ENCODE peak calls at places on chromosomes 12 and 14, in seven cellular contexts. S is K562, Z is A549, A is Peyer's patch, L is IMR-90, Q is body of pancreas, N is spleen. C is an unnamed sample.
A peak's percentile ranks its signal among the peaks of the same experiment; 100 is the strongest.

GRCh38 chr12:116116650-116117424 is 160.7 kb downstream of the MED13L start:
- DNase-seq in Z (no peak), L (no peak), Q (no peak), S (no peak), A (no peak), N (no peak), C (no peak)

GRCh38 chr12:32201096-32201495 is 94.4 kb downstream of the BICD1 start:
- DNase-seq in Z (no peak), A (no peak), N (no peak), S (no peak), Q (no peak), L (no peak), C (no peak)

GRCh38 chr12:3770891-3771290 is 18.0 kb upstream of the CRACR2A start:
- DNase-seq in A (no peak), Z (no peak), S (no peak), N (no peak), L (peak; percentile 61), Q (no peak), C (no peak)

GRCh38 chr12:26359576-26359975 is 164.2 kb downstream of the SSPN start:
- DNase-seq in N (no peak), A (no peak), L (no peak), Z (no peak), Q (no peak), S (no peak), C (no peak)

GRCh38 chr14:84969501-84969900 is 560.4 kb upstream of the FLRT2 start:
- DNase-seq in A (no peak), N (no peak), Z (no peak), L (no peak), Q (no peak), S (no peak), C (no peak)

GRCh38 chr14:96424104-96424989 is 32.4 kb downstream of the AK7 start:
- DNase-seq in Z (peak; percentile 57), A (peak; percentile 58), Q (peak; percentile 33), S (peak; percentile 32), L (peak; percentile 74), N (peak; percentile 83), C (no peak)

GRCh38 chr12:52454411-52455201 is 2.7 kb upstream of the KRT6B start:
- DNase-seq in A (no peak), Z (no peak), Q (no peak), N (no peak), S (no peak), L (no peak), C (no peak)

GRCh38 chr12:53186745-53187144 is 6.0 kb upstream of the CSAD start:
- DNase-seq in Q (no peak), L (no peak), S (no peak), A (no peak), Z (no peak), N (no peak), C (no peak)

GRCh38 chr12:110856517-110856916 is 9.7 kb downstream of the CCDC63 start:
- DNase-seq in Q (no peak), N (no peak), S (no peak), L (no peak), Z (no peak), A (no peak), C (no peak)

GRCh38 chr14:20384321-20384720 is 29.0 kb downstream of the TEP1 start:
- DNase-seq in S (no peak), N (no peak), L (no peak), A (no peak), Z (no peak), Q (no peak), C (no peak)

GRCh38 chr14:87522575-87522974 is 470.4 kb downstream of the GALC start:
- DNase-seq in Q (peak; percentile 29), A (no peak), S (no peak), Z (no peak), L (no peak), N (no peak), C (no peak)

GRCh38 chr12:97685360-97685759 is 222.8 kb downstream of the RMST start:
- DNase-seq in Z (no peak), S (no peak), L (no peak), Q (no peak), N (no peak), A (no peak), C (no peak)

GRCh38 chr12:8846305-8846704 is 23.9 kb downstream of the A2ML1 start:
- DNase-seq in N (no peak), S (no peak), Q (no peak), L (no peak), Z (no peak), A (no peak), C (no peak)

GRCh38 chr14:78618379-78618778 is 448.2 kb downstream of the NRXN3 start:
- DNase-seq in Q (no peak), L (no peak), Z (no peak), S (no peak), A (no peak), N (no peak), C (no peak)

GRCh38 chr12:93156091-93156490 is 221.6 kb upstream of the NUDT4 start:
- DNase-seq in Z (no peak), A (no peak), L (no peak), N (no peak), S (no peak), Q (no peak), C (no peak)

DNA sequence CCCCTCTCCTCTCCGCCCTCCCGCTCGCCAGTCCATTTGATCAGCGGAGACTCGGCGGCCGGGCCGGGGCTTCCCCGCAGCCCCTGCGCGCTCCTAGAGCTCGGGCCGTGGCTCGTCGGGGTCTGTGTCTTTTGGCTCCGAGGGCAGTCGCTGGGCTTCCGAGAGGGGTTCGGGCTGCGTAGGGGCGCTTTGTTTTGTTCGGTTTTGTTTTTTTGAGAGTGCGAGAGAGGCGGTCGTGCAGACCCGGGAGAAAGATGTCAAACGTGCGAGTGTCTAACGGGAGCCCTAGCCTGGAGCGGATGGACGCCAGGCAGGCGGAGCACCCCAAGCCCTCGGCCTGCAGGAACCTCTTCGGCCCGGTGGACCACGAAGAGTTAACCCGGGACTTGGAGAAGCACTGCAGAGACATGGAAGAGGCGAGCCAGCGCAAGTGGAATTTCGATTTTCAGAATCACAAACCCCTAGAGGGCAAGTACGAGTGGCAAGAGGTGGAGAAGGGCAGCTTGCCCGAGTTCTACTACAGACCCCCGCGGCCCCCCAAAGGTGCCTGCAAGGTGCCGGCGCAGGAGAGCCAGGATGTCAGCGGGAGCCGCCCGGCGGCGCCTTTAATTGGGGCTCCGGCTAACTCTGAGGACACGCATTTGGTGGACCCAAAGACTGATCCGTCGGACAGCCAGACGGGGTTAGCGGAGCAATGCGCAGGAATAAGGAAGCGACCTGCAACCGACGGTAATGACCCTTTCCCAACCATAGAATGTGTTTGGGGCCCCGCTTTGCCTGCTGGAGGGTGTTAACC is 616 bp downstream of the CDKN1B start:
- DNase-seq in Q (peak; percentile 43), N (peak; percentile 90), A (peak; percentile 72), Z (no peak), L (no peak), S (peak; percentile 21), C (no peak)
- TF ChIP-seq POLR2A in Q (no peak), N (no peak), A (no peak), Z (no peak), L (no peak), S (no peak), C (peak; percentile 10)

DNA sequence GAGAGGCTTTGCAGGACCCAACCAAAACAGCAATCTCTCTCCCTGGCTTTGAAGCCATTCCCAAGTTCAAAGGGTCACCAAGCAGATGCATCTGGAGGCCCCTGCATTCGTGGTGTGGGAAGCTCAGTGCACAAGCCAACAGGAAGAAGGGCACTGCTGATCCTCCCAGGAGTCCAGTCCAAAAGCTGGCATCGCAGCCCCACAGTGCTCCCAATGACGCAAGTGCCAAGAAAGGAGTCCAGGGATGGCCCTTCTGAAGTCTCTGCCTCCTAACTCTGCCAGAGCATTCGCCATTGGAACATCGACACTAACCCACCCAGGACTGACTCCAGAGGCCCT is 25.1 kb downstream of the PXN start:
- DNase-seq in N (no peak), Z (no peak), L (no peak), S (no peak), A (no peak), Q (no peak), C (no peak)
- H3K27ac ChIP-seq in N (peak overlapping the region; percentile 87), Z (no peak overlapping the region), L (no peak overlapping the region), S (no peak overlapping the region), A (no peak overlapping the region), Q (no peak overlapping the region), C (peak overlapping the region; percentile 18)

GRCh38 chr14:81172881-81173280 is 47.9 kb downstream of the GTF2A1 start:
- DNase-seq in Z (no peak), L (peak; percentile 22), A (no peak), S (no peak), Q (no peak), N (no peak), C (no peak)

GRCh38 chr14:81170829-81171195 is 49.9 kb downstream of the GTF2A1 start:
- DNase-seq in A (no peak), N (no peak), Q (no peak), S (no peak), Z (no peak), L (no peak), C (no peak)

GRCh38 chr14:81172353-81172752 is 48.4 kb downstream of the GTF2A1 start:
- DNase-seq in Q (no peak), S (no peak), N (no peak), Z (no peak), A (no peak), L (peak; percentile 30), C (no peak)

GRCh38 chr14:81178063-81178462 is 42.7 kb downstream of the GTF2A1 start:
- DNase-seq in S (no peak), A (no peak), Z (no peak), Q (no peak), N (no peak), L (no peak), C (no peak)

DNA sequence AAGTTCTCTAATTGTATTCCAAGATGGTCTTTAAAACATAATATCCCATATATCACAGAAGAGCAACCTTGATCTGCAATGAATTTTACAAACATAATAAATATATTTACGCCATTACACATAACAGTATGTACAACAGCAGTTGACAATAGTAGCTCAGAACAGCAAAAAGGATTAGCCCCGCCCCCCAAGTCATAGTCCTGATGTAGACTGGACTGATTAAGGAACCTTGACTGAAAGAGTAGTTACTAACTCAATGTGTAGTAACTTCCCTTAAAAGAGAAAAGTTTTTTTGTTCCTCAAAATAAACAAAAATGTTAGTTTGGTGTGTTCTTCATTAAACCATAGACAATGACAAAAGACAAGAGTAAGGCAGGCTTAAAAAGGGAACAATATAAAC is 44.5 kb downstream of the GTF2A1 start:
- DNase-seq in N (no peak), S (no peak), A (peak; percentile 76), Q (no peak), L (no peak), Z (no peak), C (no peak)
- H3K4me1 ChIP-seq in N (peaks cover 38% of the 10 kb centered on the region), S (no peaks in the 10 kb centered on the region), A (no peaks in the 10 kb centered on the region), Q (peaks cover 20% of the 10 kb centered on the region), L (peaks cover 5% of the 10 kb centered on the region), Z (no peaks in the 10 kb centered on the region), C (peaks cover 5% of the 10 kb centered on the region)

DNA sequence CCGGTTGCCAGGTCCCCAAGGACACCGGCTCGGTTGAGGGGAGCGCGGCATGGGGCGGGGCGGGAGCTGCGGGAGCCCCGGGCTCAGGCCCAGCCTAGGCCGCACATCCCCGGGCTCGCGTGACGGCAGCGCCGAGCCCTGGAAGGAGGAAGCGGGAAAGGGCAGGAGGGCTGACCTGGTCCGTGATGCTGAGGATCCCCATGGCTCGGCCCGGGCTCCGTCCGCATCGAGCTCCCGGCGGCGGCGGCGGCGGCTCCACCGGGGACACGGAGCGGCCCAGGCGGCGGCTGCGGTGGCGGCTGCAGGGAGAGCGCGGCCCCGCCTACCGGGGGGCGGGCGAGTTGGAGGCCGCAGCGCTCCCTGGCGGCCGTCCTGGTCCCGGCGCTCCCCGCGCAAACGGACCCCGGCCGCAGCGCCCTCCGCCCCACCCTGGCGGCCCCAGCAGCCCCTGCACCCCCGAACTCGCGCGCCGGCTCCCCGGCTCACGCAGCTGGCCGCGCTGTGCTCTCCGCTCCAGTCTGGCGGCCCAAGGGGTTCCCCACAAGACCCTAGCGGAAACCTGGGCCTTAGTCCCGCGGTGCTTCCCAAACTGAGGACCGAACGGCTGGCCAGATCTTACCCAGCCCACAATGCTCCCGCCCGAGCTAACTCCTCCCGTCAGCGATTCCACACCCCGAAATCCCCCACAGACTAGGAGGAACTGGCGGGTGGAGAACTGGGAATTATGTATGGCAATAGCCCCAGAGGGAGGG is at the start of gene ANKRD52:
- DNase-seq in Q (peak; percentile 76), L (peak; percentile 71), S (peak; percentile 93), A (peak; percentile 87), N (peak; percentile 95), Z (peak; percentile 88), C (no peak)
- TF ChIP-seq POLR2A in Q (peak; percentile 42), L (no peak), S (peak; percentile 77), A (no peak), N (no peak), Z (peak; percentile 65), C (peak; percentile 38)